ENCODE peak calls at places on chromosomes 4 and X, in six cellular contexts. T, D, Y, U, Z and J are unnamed samples.

GRCh38 chr4:3369781-3370660 is 71.7 kb upstream of the HGFAC start:
- DNase-seq in T (peak; percentile 55), D (peak; percentile 53), U (peak; percentile 36), Z (peak; percentile 70), Y (peak; percentile 10), J (no peak)

GRCh38 chrX:40543661-40544328 is 37.0 kb upstream of the ATP6AP2 start:
- DNase-seq in Y (no peak), Z (no peak), T (peak; percentile 84), D (no peak), U (peak; percentile 28), J (no peak)

GRCh38 chr4:1513936-1514483 is 107.8 kb upstream of the NKX1-1 start:
- DNase-seq in U (no peak), Y (no peak), D (no peak), Z (no peak), T (no peak), J (no peak)

GRCh38 chr4:171025776-171026175 is 787.4 kb upstream of the GALNTL6 start:
- DNase-seq in U (no peak), Y (no peak), Z (no peak), D (no peak), T (no peak), J (no peak)

GRCh38 chrX:105837227-105837626 is 14.9 kb downstream of the NRK start:
- DNase-seq in D (peak; percentile 83), Z (no peak), U (no peak), T (peak; percentile 49), Y (no peak), J (peak; percentile 87)

GRCh38 chrX:55522577-55523254 is 33.1 kb upstream of the USP51 start:
- DNase-seq in T (no peak), D (no peak), Y (no peak), Z (no peak), U (no peak), J (peak; percentile 68)

GRCh38 chr4:59571805-59572430 is 1628.2 kb upstream of the ADGRL3 start:
- DNase-seq in Y (no peak), T (no peak), Z (no peak), U (no peak), D (no peak), J (no peak)

GRCh38 chrX:71056857-71057256 is 11.3 kb downstream of the SNX12 start:
- DNase-seq in Y (no peak), T (no peak), Z (no peak), U (no peak), D (no peak), J (no peak)

GRCh38 chr4:152100378-152101201 is 339.8 kb upstream of the GATB start:
- DNase-seq in D (no peak), U (no peak), Y (peak; percentile 87), T (no peak), Z (no peak), J (peak; percentile 51)

GRCh38 chrX:9416562-9417319 is 48.1 kb upstream of the TBL1X start:
- DNase-seq in D (peak; percentile 23), U (no peak), T (no peak), Z (no peak), Y (no peak), J (no peak)

GRCh38 chr4:5753766-5754528 is 42.9 kb downstream of the EVC start:
- DNase-seq in U (no peak), Z (no peak), Y (no peak), T (peak; percentile 19), D (no peak), J (peak; percentile 81)

GRCh38 chrX:149648932-149649331 is 17.3 kb upstream of the TMEM185A start:
- DNase-seq in U (no peak), D (no peak), Z (no peak), T (no peak), Y (no peak), J (no peak)
- TF ChIP-seq CTCF in U (no peak), D (no peak), Z (peak; percentile 42), T (no peak), Y (no peak), J (no peak)

DNA sequence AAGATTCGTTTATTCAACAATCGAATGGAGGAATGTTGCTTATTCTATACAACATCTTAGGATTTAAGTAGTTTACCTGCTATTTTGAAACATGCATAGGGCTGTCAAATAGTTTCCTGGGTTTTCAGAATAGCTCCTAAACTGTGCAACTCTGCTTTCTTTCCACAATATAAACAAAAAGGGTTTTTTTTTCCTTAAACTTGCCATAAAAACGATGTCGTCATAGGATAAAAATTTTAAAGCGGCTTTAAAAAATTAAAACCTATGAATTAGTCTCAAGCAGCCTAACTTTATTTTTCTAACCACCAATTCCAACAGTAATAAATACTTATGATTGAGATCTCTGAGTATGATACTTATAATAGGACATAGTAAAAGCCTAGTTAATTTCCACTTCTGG is 21.6 kb upstream of the STIM2 start:
- DNase-seq in Z (no peak), Y (no peak), T (no peak), D (no peak), U (no peak), J (no peak)
- TF ChIP-seq CTCF in Z (no peak), Y (no peak), T (no peak), D (no peak), U (no peak), J (no peak)

GRCh38 chr4:48015678-48016077 is 803 bp downstream of the CNGA1 start:
- DNase-seq in Z (no peak), U (no peak), Y (no peak), T (peak; percentile 37), D (no peak), J (no peak)

GRCh38 chr4:48018112-48018511 is 1.5 kb downstream of the NIPAL1 start:
- DNase-seq in D (no peak), Y (no peak), U (no peak), Z (no peak), T (no peak), J (no peak)

GRCh38 chr4:48017108-48017527 is 546 bp downstream of the NIPAL1 start:
- DNase-seq in T (peak; percentile 91), Z (peak; percentile 79), U (peak; percentile 18), D (no peak), Y (no peak), J (peak; percentile 86)

GRCh38 chr4:48015216-48015615 is 1.3 kb downstream of the CNGA1 start:
- DNase-seq in Z (no peak), U (no peak), Y (no peak), T (no peak), D (no peak), J (no peak)

DNA sequence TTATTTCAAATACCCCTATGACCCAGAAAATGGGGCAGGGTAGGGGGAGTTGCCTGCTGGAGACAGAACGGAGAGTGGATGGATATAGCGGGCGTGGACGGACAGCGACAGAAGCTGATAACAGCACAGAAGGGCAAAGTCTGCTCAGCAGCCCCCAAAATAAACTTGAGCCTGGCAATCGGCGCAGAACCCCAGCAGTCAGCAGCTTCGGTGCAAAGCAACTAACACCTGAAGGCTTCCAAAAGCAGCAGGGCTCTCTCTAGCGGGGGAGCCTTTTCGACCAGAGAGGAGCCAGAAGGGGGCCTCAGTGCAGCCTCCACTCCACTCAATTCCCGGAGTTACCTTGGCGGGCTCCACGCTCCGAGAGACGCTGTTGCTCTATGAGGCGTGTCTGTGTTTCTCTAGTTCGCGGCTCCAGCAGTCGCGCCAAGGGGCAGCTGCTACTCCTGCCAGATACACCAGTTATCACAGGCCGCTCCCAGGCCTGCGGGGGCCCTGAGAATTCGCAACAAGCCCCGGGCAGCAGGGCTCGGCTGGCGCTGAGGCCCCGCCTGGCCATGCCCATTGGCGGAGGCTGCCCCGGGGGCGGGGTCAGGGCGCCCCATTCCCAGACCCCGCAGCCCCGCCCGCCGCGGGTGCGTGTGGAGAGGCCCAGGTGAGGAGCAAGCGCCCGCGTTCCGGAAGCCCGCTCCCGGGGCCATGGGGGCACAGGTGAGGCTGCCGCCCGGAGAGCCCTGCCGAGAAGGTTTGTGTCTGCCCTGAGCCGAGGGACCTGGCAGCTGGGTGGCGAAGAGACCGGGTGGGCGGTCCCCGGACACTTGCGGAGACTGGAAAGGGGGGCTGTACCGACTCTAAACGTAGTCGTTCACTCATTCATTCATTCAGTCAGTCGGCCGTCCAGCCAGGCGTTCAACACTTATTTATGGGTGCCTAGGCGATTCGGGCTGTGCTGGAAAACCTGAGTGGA is at the start of the genes CNGA1 and NIPAL1:
- DNase-seq in Y (peak; percentile 52), D (peak; percentile 44), Z (peak; percentile 94), U (peak; percentile 61), T (peak; percentile 97), J (peak; percentile 86)
- TF ChIP-seq CTCF in Y (peak; percentile 40), D (peak; percentile 14), Z (peak; percentile 49), U (peak; percentile 49), T (peak; percentile 52), J (peak; percentile 54)

GRCh38 chrX:24055043-24055356 is 244 bp downstream of the EIF2S3 start:
- DNase-seq in U (no peak), Y (no peak), T (no peak), Z (no peak), D (no peak), J (no peak)

DNA sequence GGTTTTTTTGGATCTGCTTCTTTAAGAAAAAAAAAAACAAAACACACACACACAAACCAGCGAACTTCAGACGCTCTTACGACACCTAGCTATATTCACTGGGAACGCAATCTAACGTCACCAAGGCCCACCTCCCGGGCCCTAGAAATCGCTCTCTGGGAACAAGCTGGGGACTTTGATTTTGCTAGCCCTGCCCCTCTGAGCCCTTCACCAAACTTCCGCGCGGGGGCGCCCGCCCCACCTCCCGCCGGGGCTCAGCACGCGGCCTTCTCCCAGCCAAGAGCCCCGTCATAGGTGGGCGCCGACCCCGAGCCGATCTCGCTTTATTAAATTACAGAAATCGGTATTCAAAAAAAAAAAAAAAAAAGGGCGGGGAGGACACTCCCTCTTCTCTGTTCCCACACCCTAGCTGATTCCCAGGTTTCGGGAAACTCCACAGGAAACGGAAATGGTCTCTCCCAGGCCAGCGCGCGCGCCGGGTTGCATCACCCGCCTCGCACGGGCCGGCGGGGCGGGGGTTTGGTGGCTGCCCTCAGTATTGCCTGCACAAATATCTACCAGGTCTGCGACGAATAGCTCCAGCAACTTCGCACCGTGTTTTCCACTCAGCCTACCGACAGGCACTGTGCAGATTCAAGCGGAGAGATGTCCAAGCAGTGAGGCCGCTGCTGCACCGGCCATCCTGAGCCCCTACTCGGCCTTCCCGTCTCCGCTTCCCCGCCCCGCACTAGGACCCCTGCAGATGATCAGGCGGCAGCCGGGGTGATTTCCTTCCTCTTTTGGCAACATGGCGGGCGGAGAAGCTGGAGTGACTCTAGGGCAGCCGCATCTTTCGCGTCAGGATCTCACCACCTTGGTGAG is at the start of gene EIF2S3:
- DNase-seq in U (peak; percentile 84), Z (peak; percentile 95), T (peak; percentile 96), Y (peak; percentile 82), D (peak; percentile 82), J (peak; percentile 98)
- TF ChIP-seq CTCF in U (peak; percentile 88), Z (peak; percentile 93), T (peak; percentile 93), Y (peak; percentile 58), D (peak; percentile 45), J (peak; percentile 91)

GRCh38 chr4:108683479-108683878 is 33.1 kb downstream of the OSTC start:
- DNase-seq in Z (no peak), T (peak; percentile 21), D (no peak), Y (no peak), U (no peak), J (no peak)
- TF ChIP-seq CTCF in Z (peak; percentile 64), T (peak; percentile 52), D (no peak), Y (no peak), U (peak; percentile 60), J (peak; percentile 56)

DNA sequence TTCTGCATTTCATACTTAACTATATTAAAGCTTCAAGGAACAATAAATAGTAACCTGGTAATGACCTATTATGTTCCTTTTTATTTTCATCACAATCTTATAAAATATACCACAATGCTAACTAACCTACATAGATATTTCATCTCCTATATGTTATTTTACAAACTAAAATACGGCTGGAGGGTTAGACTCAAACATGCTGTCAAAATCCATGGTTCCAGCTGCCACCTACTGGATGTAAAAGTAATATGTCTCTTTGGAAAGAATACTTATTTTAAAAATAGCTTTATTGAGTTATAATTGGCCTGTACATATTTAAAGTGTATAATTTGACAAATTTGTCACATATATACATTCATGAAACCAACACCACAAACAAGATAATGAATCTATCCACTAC is 15.0 kb downstream of the RGN start:
- DNase-seq in Y (no peak), T (peak; percentile 50), U (no peak), Z (no peak), D (no peak), J (no peak)
- TF ChIP-seq CTCF in Y (peak; percentile 39), T (peak; percentile 59), U (peak; percentile 67), Z (peak; percentile 62), D (peak; percentile 31), J (peak; percentile 60)